ENCODE peak calls at places on chromosomes 4 and X, in four cellular contexts. One of them, this sample, is unnamed.

GRCh38 chr4:53619431-53619830 is 28.1 kb upstream of the LNX1 start:
- DNase-seq in colonic mucosa: no peak
- DNase-seq in fibroblast of lung: no peak
- DNase-seq in tibial artery: no peak
- DNase-seq in this sample: no peak

GRCh38 chrX:17082831-17083230 is 136.4 kb downstream of the REPS2 start:
- DNase-seq in tibial artery: no peak
- DNase-seq in colonic mucosa: no peak
- DNase-seq in fibroblast of lung: peak; percentile 8
- DNase-seq in this sample: no peak

GRCh38 chrX:72003811-72004750 is 93.4 kb downstream of the NHSL2 start:
- DNase-seq in colonic mucosa: no peak
- DNase-seq in tibial artery: peak; percentile 40
- DNase-seq in fibroblast of lung: no peak
- DNase-seq in this sample: peak; percentile 88

GRCh38 chrX:1521459-1521956 is 15.5 kb downstream of the P2RY8 start:
- DNase-seq in colonic mucosa: no peak
- DNase-seq in fibroblast of lung: no peak
- DNase-seq in tibial artery: no peak
- DNase-seq in this sample: peak; percentile 36

GRCh38 chr4:55173580-55173979 is 48.2 kb upstream of the KDR start:
- DNase-seq in colonic mucosa: no peak
- DNase-seq in fibroblast of lung: peak; percentile 51
- DNase-seq in tibial artery: no peak
- DNase-seq in this sample: no peak

GRCh38 chrX:41475611-41476241 is 28.6 kb downstream of the NYX start:
- DNase-seq in tibial artery: no peak
- DNase-seq in fibroblast of lung: no peak
- DNase-seq in colonic mucosa: no peak
- DNase-seq in this sample: no peak

GRCh38 chr4:176238819-176239218 is 30.2 kb downstream of the ASB5 start:
- DNase-seq in tibial artery: no peak
- DNase-seq in colonic mucosa: no peak
- DNase-seq in fibroblast of lung: no peak
- DNase-seq in this sample: no peak

GRCh38 chr4:37735578-37735977 is 49.4 kb upstream of the RELL1 start:
- DNase-seq in tibial artery: peak; percentile 46
- DNase-seq in fibroblast of lung: no peak
- DNase-seq in colonic mucosa: no peak
- DNase-seq in this sample: no peak

GRCh38 chr4:70027011-70027410 is 1.2 kb upstream of the HTN3 start:
- DNase-seq in fibroblast of lung: no peak
- DNase-seq in colonic mucosa: no peak
- DNase-seq in tibial artery: no peak
- DNase-seq in this sample: no peak

GRCh38 chr4:153233761-153234371 is 29.6 kb downstream of the TRIM2 start:
- DNase-seq in fibroblast of lung: peak; percentile 86
- DNase-seq in tibial artery: no peak
- DNase-seq in colonic mucosa: peak; percentile 38
- DNase-seq in this sample: no peak

GRCh38 chr4:54449999-54450398 is 207.8 kb upstream of the KIT start:
- DNase-seq in tibial artery: no peak
- DNase-seq in fibroblast of lung: no peak
- DNase-seq in colonic mucosa: no peak
- DNase-seq in this sample: no peak

GRCh38 chr4:55757356-55758024 is 62.1 kb upstream of the EXOC1L start:
- DNase-seq in colonic mucosa: peak; percentile 32
- DNase-seq in tibial artery: no peak
- DNase-seq in fibroblast of lung: no peak
- DNase-seq in this sample: no peak

GRCh38 chr4:88335092-88335665 is 43.5 kb upstream of the HERC6 start:
- DNase-seq in colonic mucosa: peak; percentile 18
- DNase-seq in fibroblast of lung: peak; percentile 69
- DNase-seq in tibial artery: no peak
- DNase-seq in this sample: no peak

GRCh38 chr4:20265726-20266125 is 14.0 kb downstream of the SLIT2 start:
- DNase-seq in fibroblast of lung: no peak
- DNase-seq in colonic mucosa: no peak
- DNase-seq in tibial artery: no peak
- DNase-seq in this sample: no peak

GRCh38 chr4:15005474-15006115 is 3.3 kb downstream of the CPEB2 start:
- DNase-seq in colonic mucosa: no peak
- DNase-seq in tibial artery: no peak
- DNase-seq in fibroblast of lung: no peak
- DNase-seq in this sample: no peak

GRCh38 chr4:52984469-52984868 is 122.4 kb downstream of the RASL11B start:
- DNase-seq in colonic mucosa: no peak
- DNase-seq in fibroblast of lung: peak; percentile 25
- DNase-seq in tibial artery: no peak
- DNase-seq in this sample: no peak

GRCh38 chr4:129240816-129241215 is 144.9 kb downstream of the C4orf33 start:
- DNase-seq in tibial artery: no peak
- DNase-seq in fibroblast of lung: peak; percentile 10
- DNase-seq in colonic mucosa: no peak
- DNase-seq in this sample: no peak

GRCh38 chr4:57424231-57424897 is 314.2 kb upstream of the IGFBP7 start:
- DNase-seq in tibial artery: peak; percentile 82
- DNase-seq in fibroblast of lung: peak; percentile 59
- DNase-seq in colonic mucosa: no peak
- DNase-seq in this sample: no peak

GRCh38 chrX:19852014-19853005 is 35.1 kb downstream of the SH3KBP1 start:
- DNase-seq in fibroblast of lung: peak; percentile 79
- DNase-seq in tibial artery: no peak
- DNase-seq in colonic mucosa: no peak
- DNase-seq in this sample: no peak

GRCh38 chr4:1663549-1663948 is 20.6 kb downstream of the FAM53A start:
- DNase-seq in colonic mucosa: no peak
- DNase-seq in fibroblast of lung: no peak
- DNase-seq in tibial artery: no peak
- DNase-seq in this sample: no peak

GRCh38 chrX:17944833-17945497 is 83.9 kb upstream of the RAI2 start:
- DNase-seq in fibroblast of lung: peak; percentile 1
- DNase-seq in tibial artery: no peak
- DNase-seq in colonic mucosa: peak; percentile 24
- DNase-seq in this sample: no peak

GRCh38 chr4:185912779-185913178 is 100.8 kb upstream of the SORBS2 start:
- DNase-seq in fibroblast of lung: no peak
- DNase-seq in tibial artery: no peak
- DNase-seq in colonic mucosa: no peak
- DNase-seq in this sample: no peak

GRCh38 chrX:109654710-109655109 is 29.7 kb upstream of the KCNE5 start:
- DNase-seq in tibial artery: no peak
- DNase-seq in colonic mucosa: no peak
- DNase-seq in fibroblast of lung: no peak
- DNase-seq in this sample: no peak

GRCh38 chr4:177964061-177964460 is 521.8 kb upstream of the AGA start:
- DNase-seq in colonic mucosa: no peak
- DNase-seq in tibial artery: no peak
- DNase-seq in fibroblast of lung: peak; percentile 51
- DNase-seq in this sample: no peak

GRCh38 chr4:112944006-112944405 is 105.4 kb upstream of the ANK2 start:
- DNase-seq in tibial artery: no peak
- DNase-seq in colonic mucosa: no peak
- DNase-seq in fibroblast of lung: no peak
- DNase-seq in this sample: no peak

GRCh38 chr4:139736257-139736626 is 70.6 kb downstream of the MGST2 start:
- DNase-seq in fibroblast of lung: no peak
- DNase-seq in colonic mucosa: no peak
- DNase-seq in tibial artery: no peak
- DNase-seq in this sample: no peak

GRCh38 chr4:3451956-3452355 is 10.2 kb downstream of the HGFAC start:
- DNase-seq in tibial artery: no peak
- DNase-seq in fibroblast of lung: peak; percentile 78
- DNase-seq in colonic mucosa: no peak
- DNase-seq in this sample: no peak

GRCh38 chr4:40916218-40916555 is 166.4 kb downstream of the NSUN7 start:
- DNase-seq in fibroblast of lung: peak; percentile 47
- DNase-seq in colonic mucosa: no peak
- DNase-seq in tibial artery: peak; percentile 69
- DNase-seq in this sample: no peak

GRCh38 chr4:21775703-21776102 is 172.9 kb downstream of the KCNIP4 start:
- DNase-seq in tibial artery: no peak
- DNase-seq in fibroblast of lung: no peak
- DNase-seq in colonic mucosa: no peak
- DNase-seq in this sample: no peak

GRCh38 chrX:135087867-135088266 is 32.5 kb downstream of the ETDB start:
- DNase-seq in tibial artery: no peak
- DNase-seq in colonic mucosa: no peak
- DNase-seq in fibroblast of lung: no peak
- DNase-seq in this sample: no peak

GRCh38 chrX:14027511-14028019 is 2.1 kb downstream of the GEMIN8 start:
- DNase-seq in colonic mucosa: no peak
- DNase-seq in fibroblast of lung: peak; percentile 54
- DNase-seq in tibial artery: no peak
- DNase-seq in this sample: no peak

GRCh38 chr4:48305508-48305907 is 35.8 kb upstream of the SLAIN2 start:
- DNase-seq in colonic mucosa: no peak
- DNase-seq in fibroblast of lung: no peak
- DNase-seq in tibial artery: no peak
- DNase-seq in this sample: no peak

GRCh38 chr4:43238018-43238417 is 345.5 kb downstream of the GRXCR1 start:
- DNase-seq in colonic mucosa: no peak
- DNase-seq in tibial artery: no peak
- DNase-seq in fibroblast of lung: no peak
- DNase-seq in this sample: no peak

DNA sequence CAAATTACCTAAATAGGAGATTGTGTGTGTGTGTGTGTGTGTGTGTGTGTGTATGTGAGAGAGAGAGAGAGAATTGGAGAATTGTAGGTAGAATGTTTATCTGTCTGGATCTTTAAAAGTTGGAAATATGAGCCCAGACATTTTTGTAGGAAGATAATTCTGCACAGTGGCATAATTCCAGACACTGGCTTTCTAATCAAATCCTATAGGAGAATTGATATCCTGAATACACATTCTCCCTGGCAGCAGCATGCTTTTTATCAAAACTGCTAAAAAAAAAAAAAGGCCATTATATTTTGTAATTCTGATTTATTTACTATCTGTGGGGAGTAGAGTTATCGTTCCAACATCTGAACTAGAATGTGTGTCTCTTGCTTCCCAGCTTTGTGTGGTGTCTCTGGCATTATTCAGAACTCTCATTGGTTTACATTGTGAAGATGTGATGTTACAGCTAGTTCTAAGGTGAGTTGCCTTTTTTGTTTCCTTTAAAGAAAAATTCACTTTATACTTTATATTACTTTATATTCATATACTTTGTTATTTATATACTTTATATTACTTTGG is 122.4 kb downstream of the GATB start:
- DNase-seq in colonic mucosa: no peak
- DNase-seq in tibial artery: no peak
- DNase-seq in fibroblast of lung: no peak
- DNase-seq in this sample: no peak
- TF ChIP-seq CTCF in colonic mucosa: no peak
- TF ChIP-seq CTCF in tibial artery: no peak
- TF ChIP-seq CTCF in fibroblast of lung: no peak
- TF ChIP-seq CTCF in this sample: no peak

DNA sequence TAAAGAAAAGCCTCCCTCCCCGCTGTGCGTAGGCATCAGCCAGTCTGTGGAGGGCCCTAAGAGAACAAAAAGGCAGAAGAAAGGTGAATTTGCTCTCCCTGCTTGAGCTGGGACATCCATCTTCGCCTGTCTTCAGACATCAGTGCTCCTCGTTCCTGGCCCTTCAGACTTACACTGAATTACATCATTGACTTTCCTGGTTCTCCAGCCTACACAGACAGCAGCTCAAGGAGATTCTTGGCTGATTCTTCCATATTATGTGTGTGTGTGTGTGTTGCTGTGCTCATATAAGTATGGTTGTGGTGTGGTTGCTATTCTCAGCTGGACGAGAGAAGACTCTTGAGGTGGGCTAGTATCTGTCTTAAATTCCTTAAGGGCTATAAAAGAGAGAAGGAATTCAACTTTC is 35.5 kb upstream of the CD99L2 start:
- DNase-seq in colonic mucosa: no peak
- DNase-seq in fibroblast of lung: peak; percentile 5
- DNase-seq in tibial artery: no peak
- DNase-seq in this sample: no peak
- TF ChIP-seq CTCF in colonic mucosa: no peak
- TF ChIP-seq CTCF in fibroblast of lung: no peak
- TF ChIP-seq CTCF in tibial artery: no peak
- TF ChIP-seq CTCF in this sample: no peak

GRCh38 chrX:15812212-15812938 is 22.1 kb downstream of the ZRSR2 start:
- DNase-seq in tibial artery: no peak
- DNase-seq in fibroblast of lung: no peak
- DNase-seq in colonic mucosa: no peak
- DNase-seq in this sample: no peak
- TF ChIP-seq CTCF in tibial artery: no peak
- TF ChIP-seq CTCF in fibroblast of lung: no peak
- TF ChIP-seq CTCF in colonic mucosa: no peak
- TF ChIP-seq CTCF in this sample: no peak

GRCh38 chr4:26424838-26425237 is 65.4 kb downstream of the CCKAR start:
- DNase-seq in tibial artery: no peak
- DNase-seq in fibroblast of lung: no peak
- DNase-seq in colonic mucosa: no peak
- DNase-seq in this sample: no peak
- TF ChIP-seq CTCF in tibial artery: no peak
- TF ChIP-seq CTCF in fibroblast of lung: no peak
- TF ChIP-seq CTCF in colonic mucosa: no peak
- TF ChIP-seq CTCF in this sample: peak; percentile 38

GRCh38 chrX:50684871-50685270 is 129.1 kb downstream of the SHROOM4 start:
- DNase-seq in tibial artery: no peak
- DNase-seq in fibroblast of lung: no peak
- DNase-seq in colonic mucosa: no peak
- DNase-seq in this sample: no peak

GRCh38 chrX:50677789-50678188 is 136.2 kb downstream of the SHROOM4 start:
- DNase-seq in tibial artery: no peak
- DNase-seq in colonic mucosa: no peak
- DNase-seq in fibroblast of lung: no peak
- DNase-seq in this sample: no peak

DNA sequence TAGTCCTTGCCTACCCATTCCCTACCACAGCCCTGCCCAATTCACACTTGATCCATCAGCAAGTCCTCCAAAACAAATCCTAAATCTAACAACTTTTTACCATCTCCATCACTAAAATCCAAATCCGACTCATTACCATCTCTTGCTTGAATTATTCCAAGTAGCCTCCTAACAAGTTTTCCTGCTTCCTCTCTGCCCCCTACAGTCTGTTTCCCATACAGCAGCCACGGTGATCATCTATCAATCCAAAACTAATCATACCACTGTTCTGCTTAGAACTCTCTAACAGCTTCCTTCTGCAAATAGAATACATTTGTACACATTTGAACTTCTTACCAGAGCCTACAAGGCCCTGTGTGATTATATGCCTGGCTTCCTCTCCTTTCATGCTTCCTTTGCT is 133.0 kb downstream of the SHROOM4 start:
- DNase-seq in colonic mucosa: no peak
- DNase-seq in fibroblast of lung: no peak
- DNase-seq in tibial artery: no peak
- DNase-seq in this sample: no peak
- TF ChIP-seq CTCF in colonic mucosa: no peak
- TF ChIP-seq CTCF in fibroblast of lung: no peak
- TF ChIP-seq CTCF in tibial artery: no peak
- TF ChIP-seq CTCF in this sample: peak; percentile 12

This sample was measured in osteocyte.